ENCODE peak calls at places on chromosomes 13 and 19, in eight cellular contexts. D is CD4-positive, alpha-beta memory T cell; C is GM23248; X is ovary; T is HCT116; I is thoracic aorta; J is body of pancreas; F is heart left ventricle. H is an unnamed sample.

GRCh38 chr13:46992383-46992952 is 95.6 kb upstream of the HTR2A start:
- DNase-seq in D (no peak), C (peak; percentile 21), X (no peak), T (peak; percentile 16), I (no peak), J (no peak), F (no peak), H (no peak)

GRCh38 chr19:37306383-37306963 is 64.4 kb upstream of the ZNF527 start:
- DNase-seq in D (no peak), C (no peak), X (no peak), T (no peak), I (no peak), J (no peak), F (no peak), H (no peak)

GRCh38 chr19:46355991-46356669 is 9.2 kb downstream of the PPP5C start:
- DNase-seq in D (no peak), C (no peak), X (no peak), T (no peak), I (no peak), J (no peak), F (no peak), H (peak; percentile 17)

GRCh38 chr19:940591-941291 is 14.9 kb downstream of the ARID3A start:
- DNase-seq in D (peak; percentile 71), C (no peak), X (no peak), T (no peak), I (peak; percentile 57), J (peak; percentile 91), F (peak; percentile 84), H (peak; percentile 89)

GRCh38 chr19:44777715-44778347 is at the start of gene CBLC:
- DNase-seq in D (no peak), C (peak; percentile 8), X (no peak), T (peak; percentile 94), I (no peak), J (peak; percentile 95), F (no peak), H (no peak)

GRCh38 chr19:952680-953500 is 27.1 kb downstream of the ARID3A start:
- DNase-seq in D (no peak), C (no peak), X (peak; percentile 15), T (no peak), I (no peak), J (peak; percentile 61), F (no peak), H (no peak)

GRCh38 chr13:112879283-112879833 is 89.7 kb upstream of the MCF2L start:
- DNase-seq in D (no peak), C (peak; percentile 50), X (no peak), T (no peak), I (no peak), J (no peak), F (peak; percentile 66), H (peak; percentile 49)

GRCh38 chr13:95117092-95117491 is 184.2 kb downstream of the ABCC4 start:
- DNase-seq in D (no peak), C (no peak), X (no peak), T (no peak), I (no peak), J (no peak), F (no peak), H (no peak)

GRCh38 chr13:28046981-28047380 is 53.4 kb downstream of the FLT3 start:
- DNase-seq in D (no peak), C (peak; percentile 67), X (no peak), T (no peak), I (no peak), J (no peak), F (no peak), H (no peak)

GRCh38 chr13:20193142-20193923 is 595 bp upstream of the GJB2 start:
- DNase-seq in D (no peak), C (peak; percentile 58), X (no peak), T (no peak), I (no peak), J (no peak), F (no peak), H (no peak)

GRCh38 chr13:97134364-97135095 is 87.6 kb upstream of the MBNL2 start:
- DNase-seq in D (no peak), C (no peak), X (no peak), T (no peak), I (no peak), J (no peak), F (no peak), H (no peak)

GRCh38 chr13:21478881-21479808 is 20.0 kb upstream of the ZDHHC20 start:
- DNase-seq in D (peak; percentile 64), C (peak; percentile 77), X (peak; percentile 27), T (peak; percentile 72), I (no peak), J (peak; percentile 35), F (no peak), H (no peak)

GRCh38 chr19:55526216-55527196 is 10.4 kb downstream of the SBK2 start:
- DNase-seq in D (no peak), C (peak; percentile 83), X (no peak), T (no peak), I (no peak), J (peak; percentile 74), F (peak; percentile 89), H (peak; percentile 95)

GRCh38 chr19:49820125-49820524 is 2.0 kb downstream of the MED25 start:
- DNase-seq in D (no peak), C (no peak), X (no peak), T (no peak), I (no peak), J (peak; percentile 77), F (peak; percentile 41), H (no peak)

GRCh38 chr13:33250594-33250993 is 35.0 kb downstream of the STARD13 start:
- DNase-seq in D (no peak), C (peak; percentile 17), X (no peak), T (no peak), I (no peak), J (no peak), F (no peak), H (no peak)

GRCh38 chr13:43307921-43308433 is 284.6 kb downstream of the DNAJC15 start:
- DNase-seq in D (no peak), C (peak; percentile 81), X (peak; percentile 94), T (no peak), I (peak; percentile 19), J (peak; percentile 74), F (peak; percentile 91), H (peak; percentile 84)

GRCh38 chr13:22055259-22055658 is 384.4 kb downstream of the FGF9 start:
- DNase-seq in D (no peak), C (no peak), X (no peak), T (no peak), I (no peak), J (no peak), F (no peak), H (no peak)

DNA sequence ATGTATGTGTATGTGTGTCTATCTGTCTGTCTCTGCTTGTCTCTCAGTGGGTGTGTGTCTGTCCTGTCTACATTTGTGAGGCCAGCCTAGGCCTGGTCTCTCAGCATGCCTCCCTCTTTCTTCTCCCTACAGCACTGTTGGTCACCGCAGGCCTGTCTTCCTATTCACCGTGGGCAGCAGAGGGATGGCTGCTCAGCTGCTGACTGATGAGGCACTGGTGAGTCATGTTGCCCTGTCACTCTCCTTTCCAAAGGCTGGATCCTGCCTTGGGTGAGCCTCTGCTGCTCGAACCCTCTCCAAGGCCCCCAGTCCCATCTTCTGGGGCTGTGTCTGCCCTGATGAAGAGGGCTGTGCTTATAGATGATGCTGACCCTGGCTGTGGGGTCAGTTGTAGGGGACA is 6.3 kb downstream of the ZNF71 start:
- DNase-seq in D (no peak), C (peak; percentile 28), X (no peak), T (no peak), I (no peak), J (no peak), F (no peak), H (no peak)
- H3K9me3 ChIP-seq in D (peaks cover 24% of the 10 kb centered on the region), C (no peaks in the 10 kb centered on the region), X (peaks cover 13% of the 10 kb centered on the region), T (peaks cover 29% of the 10 kb centered on the region), I (peaks cover 43% of the 10 kb centered on the region), J (no peaks in the 10 kb centered on the region), F (peaks cover 21% of the 10 kb centered on the region), H (peaks cover 4% of the 10 kb centered on the region)

GRCh38 chr19:53960187-53960586 is 2.5 kb upstream of the CACNG8 start:
- DNase-seq in D (no peak), C (no peak), X (no peak), T (no peak), I (no peak), J (no peak), F (no peak), H (no peak)

GRCh38 chr19:53965091-53965490 is 2.4 kb downstream of the CACNG8 start:
- DNase-seq in D (no peak), C (no peak), X (no peak), T (no peak), I (no peak), J (no peak), F (no peak), H (no peak)

GRCh38 chr19:53961523-53962345 is 1.0 kb upstream of the CACNG8 start:
- DNase-seq in D (no peak), C (no peak), X (no peak), T (no peak), I (no peak), J (no peak), F (no peak), H (no peak)

GRCh38 chr19:53960886-53961285 is 1.9 kb upstream of the CACNG8 start:
- DNase-seq in D (no peak), C (no peak), X (no peak), T (no peak), I (no peak), J (no peak), F (no peak), H (no peak)

DNA sequence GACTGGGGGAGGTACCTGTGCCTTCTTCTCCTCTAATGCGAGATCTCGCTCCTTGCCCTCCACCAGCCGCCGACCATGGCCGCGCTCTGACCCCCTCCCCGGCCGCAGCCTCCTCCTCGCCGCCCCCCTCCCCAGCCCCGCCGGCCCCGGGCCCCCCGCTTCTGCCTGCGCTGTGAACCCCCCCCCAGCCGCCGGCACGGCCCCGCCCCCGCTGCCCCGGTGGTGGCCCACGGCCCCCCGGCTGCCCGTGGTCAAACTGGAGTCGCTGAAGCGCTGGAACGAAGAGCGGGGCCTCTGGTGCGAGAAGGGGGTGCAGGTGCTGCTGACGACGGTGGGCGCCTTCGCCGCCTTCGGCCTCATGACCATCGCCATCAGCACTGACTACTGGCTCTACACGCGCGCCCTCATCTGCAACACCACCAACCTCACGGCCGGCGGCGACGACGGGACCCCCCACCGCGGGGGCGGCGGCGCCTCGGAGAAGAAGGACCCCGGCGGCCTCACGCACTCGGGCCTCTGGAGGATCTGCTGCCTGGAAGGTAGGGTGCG is at the start of gene CACNG8:
- DNase-seq in D (no peak), C (no peak), X (no peak), T (no peak), I (no peak), J (no peak), F (no peak), H (no peak)
- H3K27me3 ChIP-seq in D (peaks cover 14% of the 10 kb centered on the region), C (peaks cover 50% of the 10 kb centered on the region), X (no peaks in the 10 kb centered on the region), T (peaks cover 9% of the 10 kb centered on the region), I (no peaks in the 10 kb centered on the region), J (peaks cover 20% of the 10 kb centered on the region), F (peaks cover 62% of the 10 kb centered on the region), H (no peaks in the 10 kb centered on the region)

DNA sequence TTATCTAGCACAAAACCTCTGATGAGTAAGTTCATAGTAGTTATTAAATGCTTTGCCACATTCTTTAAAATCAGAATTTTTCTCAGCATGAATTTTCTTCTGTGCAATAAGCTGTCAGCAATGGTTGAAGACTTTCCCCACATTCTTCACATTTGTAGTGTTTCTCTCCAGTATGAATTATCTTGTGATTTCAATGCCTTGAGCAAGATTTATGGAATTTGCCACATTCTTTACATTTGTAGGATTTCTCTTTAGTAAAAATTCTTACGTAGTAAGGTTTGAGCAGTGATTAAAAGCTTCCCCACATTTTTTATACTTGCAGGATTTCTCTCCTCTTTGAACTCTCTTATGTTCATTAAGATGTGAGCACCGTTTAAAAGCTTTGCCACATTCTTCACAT is 33.6 kb downstream of the ZNF682 start:
- DNase-seq in D (no peak), C (no peak), X (no peak), T (no peak), I (no peak), J (no peak), F (no peak), H (no peak)
- H3K9me3 ChIP-seq in D (peaks cover 22% of the 10 kb centered on the region), C (peaks cover 15% of the 10 kb centered on the region), X (peaks cover 5% of the 10 kb centered on the region), T (peaks cover 37% of the 10 kb centered on the region), I (peaks cover 39% of the 10 kb centered on the region), J (no peaks in the 10 kb centered on the region), F (peaks cover 62% of the 10 kb centered on the region), H (no peaks in the 10 kb centered on the region)

GRCh38 chr19:17796013-17796837 is 1.3 kb downstream of the B3GNT3 start:
- DNase-seq in D (no peak), C (no peak), X (no peak), T (peak; percentile 33), I (no peak), J (no peak), F (no peak), H (no peak)
- H3K27me3 ChIP-seq in D (peaks cover 4% of the 10 kb centered on the region), C (peaks cover 28% of the 10 kb centered on the region), X (no peaks in the 10 kb centered on the region), T (no peaks in the 10 kb centered on the region), I (peaks cover 5% of the 10 kb centered on the region), J (no peaks in the 10 kb centered on the region), F (peaks cover 33% of the 10 kb centered on the region), H (no peaks in the 10 kb centered on the region)